ENCODE peak calls at places on chromosomes 7 and 10, in six cellular contexts. L, M, Z, Q, R and D are unnamed samples.

GRCh38 chr10:23147035-23147434 is 45.1 kb upstream of the PTF1A start:
- DNase-seq in L (no peak), M (no peak), Z (no peak), Q (no peak), R (no peak), D (no peak)

GRCh38 chr7:105782391-105783063 is 93.9 kb downstream of the ATXN7L1 start:
- DNase-seq in L (peak), M (no peak), Z (no peak), Q (no peak), R (no peak), D (peak)

GRCh38 chr10:132064771-132065437 is 842 bp upstream of the JAKMIP3 start:
- DNase-seq in L (no peak), M (no peak), Z (no peak), Q (no peak), R (no peak), D (peak)

GRCh38 chr10:17257466-17258321 is 29.7 kb downstream of the VIM start:
- DNase-seq in L (peak), M (peak), Z (peak), Q (no peak), R (peak), D (peak)

GRCh38 chr7:143507094-143507518 is 29.4 kb downstream of the TAS2R41 start:
- DNase-seq in L (no peak), M (no peak), Z (no peak), Q (no peak), R (no peak), D (no peak)

GRCh38 chr10:72259491-72260214 is 14.1 kb upstream of the DDIT4 start:
- DNase-seq in L (no peak), M (no peak), Z (no peak), Q (no peak), R (no peak), D (peak)

GRCh38 chr7:43647772-43648643 is 65.1 kb downstream of the STK17A start:
- DNase-seq in L (peak), M (peak), Z (peak), Q (no peak), R (peak), D (peak)

GRCh38 chr7:2732959-2733584 is 45.1 kb downstream of the AMZ1 start:
- DNase-seq in L (peak), M (no peak), Z (no peak), Q (no peak), R (no peak), D (peak)

GRCh38 chr7:41256186-41256945 is 446.5 kb downstream of the INHBA start:
- DNase-seq in L (no peak), M (no peak), Z (no peak), Q (no peak), R (no peak), D (peak)

GRCh38 chr10:33697016-33697415 is 362.5 kb upstream of the NRP1 start:
- DNase-seq in L (no peak), M (no peak), Z (no peak), Q (no peak), R (no peak), D (no peak)

GRCh38 chr10:73920084-73920483 is 9.2 kb downstream of the PLAU start:
- DNase-seq in L (no peak), M (no peak), Z (peak), Q (no peak), R (peak), D (no peak)

GRCh38 chr10:60662917-60663614 is 115.2 kb upstream of the CDK1 start:
- DNase-seq in L (no peak), M (no peak), Z (no peak), Q (no peak), R (no peak), D (peak)

GRCh38 chr10:4344544-4344994 is 481.4 kb upstream of the AKR1E2 start:
- DNase-seq in L (peak), M (peak), Z (no peak), Q (no peak), R (no peak), D (peak)

GRCh38 chr7:42227931-42228591 is 8.9 kb downstream of the GLI3 start:
- DNase-seq in L (no peak), M (no peak), Z (no peak), Q (no peak), R (no peak), D (peak)

GRCh38 chr7:50473531-50473930 is 23.4 kb upstream of the FIGNL1 start:
- DNase-seq in L (no peak), M (no peak), Z (no peak), Q (no peak), R (no peak), D (no peak)

GRCh38 chr7:40546616-40547501 is 412.1 kb downstream of the SUGCT start:
- DNase-seq in L (no peak), M (peak), Z (no peak), Q (no peak), R (no peak), D (peak)

GRCh38 chr10:101939273-101939635 is 95.7 kb upstream of the KCNIP2 start:
- DNase-seq in L (peak), M (peak), Z (no peak), Q (no peak), R (no peak), D (peak)

GRCh38 chr7:93374345-93374940 is 142.3 kb downstream of the VPS50 start:
- DNase-seq in L (peak), M (no peak), Z (peak), Q (no peak), R (peak), D (peak)